ENCODE peak calls at places on chromosomes 4 and X, in five cellular contexts. F, K, G, X and Q are unnamed samples.

GRCh38 chrX:111854778-111855490 is 21.0 kb upstream of the TRPC5OS start:
- DNase-seq in K (peak), X (no peak), F (no peak), G (peak), Q (no peak)

GRCh38 chr4:155543126-155543765 is 123.4 kb upstream of the GUCY1A1 start:
- DNase-seq in K (no peak), G (no peak), X (peak), F (peak), Q (no peak)

GRCh38 chr4:139764192-139764591 is 98.6 kb downstream of the MGST2 start:
- DNase-seq in G (no peak), X (no peak), K (no peak), F (no peak), Q (no peak)

GRCh38 chrX:40099046-40099968 is 1.5 kb upstream of the BCOR start:
- DNase-seq in G (peak), X (no peak), F (no peak), K (no peak), Q (no peak)

GRCh38 chr4:3721627-3722026 is 44.6 kb upstream of the ADRA2C start:
- DNase-seq in F (no peak), G (no peak), K (no peak), X (no peak), Q (no peak)

GRCh38 chr4:44760142-44760898 is 34.0 kb upstream of the GNPDA2 start:
- DNase-seq in G (no peak), X (peak), F (peak), K (peak), Q (no peak)

GRCh38 chr4:17013382-17014006 is 115.0 kb upstream of the LDB2 start:
- DNase-seq in X (no peak), F (no peak), G (no peak), K (no peak), Q (no peak)

GRCh38 chr4:156865391-156865790 is 106.2 kb downstream of the PDGFC start:
- DNase-seq in G (no peak), K (no peak), F (no peak), X (no peak), Q (no peak)

GRCh38 chr4:160180206-160180605 is 1077.3 kb downstream of the RAPGEF2 start:
- DNase-seq in G (no peak), F (no peak), X (peak), K (peak), Q (no peak)

GRCh38 chr4:66266035-66266434 is 595.7 kb upstream of the EPHA5 start:
- DNase-seq in X (no peak), F (no peak), K (no peak), G (peak), Q (no peak)

GRCh38 chrX:108022491-108023089 is 22.3 kb upstream of the VSIG1 start:
- DNase-seq in X (peak), F (no peak), K (no peak), G (no peak), Q (no peak)

GRCh38 chr4:122716825-122717448 is 15.6 kb upstream of the BBS12 start:
- DNase-seq in G (peak), K (peak), X (peak), F (peak), Q (peak)

GRCh38 chr4:144906181-144906895 is 191.7 kb downstream of the ANAPC10 start:
- DNase-seq in F (peak), G (no peak), X (peak), K (no peak), Q (no peak)

GRCh38 chr4:499563-499962 is 553 bp downstream of the PIGG start:
- DNase-seq in G (no peak), X (no peak), F (no peak), K (no peak), Q (no peak)

GRCh38 chr4:1413221-1413663 is 7.0 kb upstream of the NKX1-1 start:
- DNase-seq in X (no peak), F (no peak), G (no peak), K (no peak), Q (no peak)

GRCh38 chrX:40085714-40086113 is 12.0 kb downstream of the BCOR start:
- DNase-seq in K (no peak), G (no peak), F (no peak), X (no peak), Q (no peak)

GRCh38 chr4:184383497-184384055 is 90.8 kb downstream of the IRF2 start:
- DNase-seq in G (no peak), F (peak), K (peak), X (peak), Q (no peak)

GRCh38 chr4:141802324-141802723 is 165.9 kb downstream of the IL15 start:
- DNase-seq in G (no peak), K (no peak), F (peak), X (peak), Q (no peak)

GRCh38 chr4:48968814-48969213 is 17.3 kb upstream of the CWH43 start:
- DNase-seq in G (no peak), K (peak), F (peak), X (peak), Q (no peak)

GRCh38 chr4:4782969-4783368 is 76.5 kb upstream of the MSX1 start:
- DNase-seq in K (no peak), G (no peak), F (no peak), X (peak), Q (no peak)

GRCh38 chr4:189420488-189420887 is 520.2 kb upstream of the FRG1 start:
- DNase-seq in X (no peak), K (no peak), G (no peak), F (no peak), Q (no peak)

GRCh38 chrX:124393238-124393637 is 46.9 kb downstream of the SH2D1A start:
- DNase-seq in K (no peak), G (no peak), X (no peak), F (no peak), Q (no peak)

GRCh38 chrX:15856580-15856979 is 2.0 kb upstream of the AP1S2 start:
- DNase-seq in X (no peak), F (no peak), G (no peak), K (no peak), Q (no peak)

GRCh38 chrX:2589186-2590020 is 88.6 kb upstream of the DHRSX start:
- DNase-seq in F (no peak), X (peak), K (peak), G (no peak), Q (no peak)

GRCh38 chrX:130401415-130402210 is at the start of gene RBMX2:
- DNase-seq in K (peak), X (peak), F (peak), G (peak), Q (no peak)

GRCh38 chr4:136103616-136104015 is 1428.7 kb downstream of the PCDH18 start:
- DNase-seq in G (no peak), K (no peak), F (no peak), X (no peak), Q (no peak)

DNA sequence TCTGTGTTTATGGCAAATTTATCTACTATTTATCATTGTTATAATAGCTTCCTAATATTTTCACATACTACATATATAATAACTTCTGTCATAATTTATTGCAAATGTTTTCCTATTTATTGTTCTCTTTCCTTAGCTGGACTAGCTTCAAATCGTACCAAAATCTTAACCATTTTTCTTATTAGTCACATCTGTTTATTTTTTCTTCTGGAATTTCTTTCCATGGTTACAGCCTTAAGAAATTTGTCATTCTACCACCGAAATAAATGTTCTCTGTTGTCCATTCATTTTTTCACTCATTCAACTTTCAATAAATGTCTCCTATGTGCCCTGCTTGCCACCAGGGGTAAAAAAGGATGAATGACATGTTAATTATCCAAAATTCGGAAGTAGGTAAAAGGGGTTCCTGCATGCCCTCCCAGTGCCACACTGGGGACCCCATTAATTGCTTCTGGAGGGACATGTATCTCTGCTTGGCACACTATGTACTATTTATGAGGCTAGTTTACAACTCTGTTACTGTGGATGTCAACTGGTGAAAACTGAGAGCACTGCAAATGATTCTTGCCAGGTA is 182.1 kb downstream of the SH3KBP1 start:
- DNase-seq in X (no peak), G (no peak), K (no peak), F (no peak), Q (no peak)
- TF ChIP-seq CTCF in X (no peak), G (no peak), K (no peak), F (no peak), Q (no peak)

DNA sequence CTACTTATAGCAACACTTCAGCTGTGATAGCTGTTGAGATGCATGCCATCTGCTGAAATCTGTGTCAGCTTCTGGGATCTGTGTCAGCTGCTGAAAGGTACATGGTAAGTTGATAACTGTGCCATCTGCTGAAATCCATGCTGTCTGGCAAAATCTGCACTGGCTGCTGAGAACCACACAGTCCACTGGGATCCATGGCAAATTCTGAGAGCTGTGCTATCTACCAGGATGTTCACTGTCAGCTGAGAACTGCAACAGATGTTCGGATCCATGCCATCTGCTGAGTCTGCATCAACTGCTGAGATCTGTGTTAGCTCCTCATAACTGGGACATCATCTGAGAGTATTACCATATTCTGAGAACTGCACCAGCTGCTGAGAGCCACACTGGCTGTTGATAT is 430.5 kb upstream of the POU3F4 start:
- DNase-seq in X (no peak), K (no peak), G (no peak), F (no peak), Q (no peak)
- TF ChIP-seq CTCF in X (no peak), K (no peak), G (no peak), F (no peak), Q (no peak)

DNA sequence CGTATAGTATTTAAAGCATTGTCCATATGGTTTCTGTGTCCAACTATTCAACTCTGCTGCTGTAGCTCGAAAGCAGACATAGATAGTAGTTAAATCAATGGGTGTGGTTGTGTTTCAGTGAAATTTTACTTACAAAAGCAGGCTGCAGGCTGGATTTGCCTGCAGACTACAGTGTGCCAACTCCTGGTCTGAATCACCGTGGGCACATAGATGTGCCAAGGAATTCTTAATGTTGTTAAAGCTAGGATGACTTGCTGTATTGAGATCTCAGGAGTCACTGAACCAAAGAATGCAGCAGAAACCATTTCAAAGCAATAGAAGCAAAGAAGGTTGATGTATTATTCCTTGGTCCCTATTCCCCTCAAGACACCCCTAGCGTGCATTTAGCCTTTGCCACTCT is 379.0 kb downstream of the STIM2 start:
- DNase-seq in X (peak), F (no peak), G (no peak), K (no peak), Q (no peak)
- TF ChIP-seq CTCF in X (no peak), F (no peak), G (no peak), K (no peak), Q (no peak)

DNA sequence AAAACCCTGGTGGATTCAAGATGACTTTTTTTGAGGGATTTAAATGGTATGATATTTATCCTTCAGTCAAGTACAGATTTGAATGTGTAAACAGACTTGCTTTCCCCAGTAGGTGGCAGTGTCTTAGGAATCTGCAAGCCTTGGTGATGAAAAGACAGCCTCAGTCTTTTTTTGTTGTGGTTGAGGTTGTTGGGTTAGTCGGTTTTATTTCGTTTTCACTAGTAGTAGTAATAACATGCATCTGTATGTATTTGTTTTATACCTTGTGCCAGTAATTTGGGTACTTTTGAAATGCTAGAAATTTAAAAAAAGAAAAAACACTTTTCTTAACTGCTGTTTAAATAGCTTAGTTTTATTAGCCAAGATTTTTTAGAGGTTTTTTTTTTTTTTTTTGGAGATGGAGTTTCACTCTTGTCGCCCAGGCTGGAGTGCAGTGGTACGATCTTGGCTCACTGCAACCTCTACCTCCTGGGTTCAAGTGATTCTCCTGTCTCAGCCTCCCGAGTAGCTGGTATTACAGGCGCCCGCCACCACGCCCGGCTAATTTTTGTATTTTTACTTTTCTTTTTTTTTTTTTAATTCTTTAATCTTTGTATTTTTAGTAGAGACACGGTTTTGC is 39.2 kb downstream of the COPS4 start:
- DNase-seq in X (peak), K (peak), G (peak), F (peak), Q (no peak)
- TF ChIP-seq CTCF in X (peak), K (peak), G (peak), F (peak), Q (no peak)

GRCh38 chr4:15990570-15991285 is 27.8 kb upstream of the FGFBP2 start:
- DNase-seq in X (peak), G (no peak), K (no peak), F (no peak), Q (no peak)
- TF ChIP-seq CTCF in X (no peak), G (no peak), K (no peak), F (no peak), Q (no peak)

GRCh38 chr4:128283071-128283470 is 4.5 kb downstream of the PGRMC2 start:
- DNase-seq in G (no peak), F (no peak), K (no peak), X (no peak), Q (no peak)
- TF ChIP-seq CTCF in G (no peak), F (no peak), K (no peak), X (no peak), Q (no peak)

GRCh38 chr4:79651516-79651915 is 243.5 kb upstream of the GK2 start:
- DNase-seq in G (no peak), K (no peak), F (peak), X (no peak), Q (no peak)

GRCh38 chr4:79652726-79653125 is 244.7 kb upstream of the GK2 start:
- DNase-seq in G (no peak), F (peak), X (no peak), K (no peak), Q (no peak)

GRCh38 chr4:79652232-79652631 is 244.2 kb upstream of the GK2 start:
- DNase-seq in G (no peak), X (peak), F (peak), K (no peak), Q (no peak)

GRCh38 chr4:79650217-79650616 is 242.2 kb upstream of the GK2 start:
- DNase-seq in K (no peak), F (no peak), G (no peak), X (no peak), Q (no peak)

GRCh38 chr4:79650794-79651431 is 242.9 kb upstream of the GK2 start:
- DNase-seq in K (peak), X (no peak), G (no peak), F (peak), Q (no peak)
- TF ChIP-seq CTCF in K (no peak), X (no peak), G (no peak), F (no peak), Q (no peak)

GRCh38 chr4:114785570-114785969 is 187.0 kb downstream of the UGT8 start:
- DNase-seq in K (no peak), G (no peak), F (no peak), X (no peak), Q (no peak)

GRCh38 chr4:114782842-114783595 is 184.4 kb downstream of the UGT8 start:
- DNase-seq in K (no peak), F (no peak), G (no peak), X (no peak), Q (no peak)

DNA sequence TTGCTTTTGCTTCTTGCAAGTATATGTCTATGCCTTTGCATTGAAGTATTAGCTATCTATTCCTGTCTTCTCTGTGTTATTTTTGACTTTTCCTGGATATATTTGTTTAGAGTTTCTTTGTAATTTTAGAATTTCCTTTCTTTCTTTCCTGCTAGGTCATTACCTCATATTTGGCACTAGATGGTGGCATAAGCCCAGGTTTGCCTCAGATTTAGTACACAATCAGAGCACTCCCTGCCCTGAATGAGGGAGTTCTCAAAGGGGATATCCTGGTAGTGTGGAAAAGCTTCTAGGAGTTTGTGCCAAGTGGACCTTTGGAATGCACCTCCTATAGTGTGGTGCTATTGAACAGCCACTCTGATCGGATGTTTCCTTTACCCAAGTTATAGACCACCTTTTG is 181.6 kb downstream of the UGT8 start:
- DNase-seq in K (peak), G (peak), F (peak), X (peak), Q (no peak)
- TF ChIP-seq CTCF in K (peak), G (peak), F (peak), X (peak), Q (no peak)

DNA sequence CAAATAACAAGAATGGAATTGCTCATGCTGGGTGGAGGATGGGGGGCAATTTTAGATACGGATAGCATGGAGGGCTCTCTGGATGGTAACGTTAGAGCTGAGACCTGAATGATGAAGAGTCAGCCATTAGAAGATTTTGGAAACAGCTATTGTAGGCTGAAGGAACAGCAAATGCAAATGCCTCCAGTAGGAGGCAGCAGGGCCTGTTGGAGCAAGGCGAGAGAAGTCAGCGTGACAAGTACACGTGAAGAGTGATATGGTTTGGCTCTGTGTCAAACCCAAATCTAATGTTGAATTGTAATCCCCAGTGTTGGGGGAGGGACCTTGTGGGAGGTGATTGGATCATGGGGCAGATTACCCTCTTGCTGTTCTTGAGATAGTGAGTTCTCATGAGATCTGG is 59.3 kb upstream of the SOD3 start:
- DNase-seq in F (peak), K (no peak), X (peak), G (no peak), Q (no peak)
- TF ChIP-seq CTCF in F (peak), K (no peak), X (peak), G (no peak), Q (no peak)